ENCODE peak calls at places on chromosomes 3 and 15, in five cellular contexts. Y, V, U, I and X are unnamed samples.

GRCh38 chr3:114498779-114499370 is 205.0 kb downstream of the TIGIT start:
- DNase-seq in I (peak), Y (no peak), V (no peak), U (peak), X (peak)

GRCh38 chr3:185824467-185825378 is at the start of gene IGF2BP2:
- DNase-seq in I (peak), V (peak), Y (no peak), U (peak), X (peak)

GRCh38 chr3:20080956-20081554 is 40.8 kb downstream of the KAT2B start:
- DNase-seq in Y (no peak), U (peak), I (peak), V (no peak), X (peak)

GRCh38 chr3:99315896-99316295 is 322.5 kb upstream of the COL8A1 start:
- DNase-seq in U (no peak), Y (no peak), I (peak), V (no peak), X (peak)

GRCh38 chr3:160928183-160928718 is 172.2 kb downstream of the PPM1L start:
- DNase-seq in U (peak), V (no peak), I (peak), Y (no peak), X (no peak)

GRCh38 chr15:39624806-39625205 is 43.9 kb downstream of the THBS1 start:
- DNase-seq in U (no peak), Y (peak), I (peak), V (peak), X (peak)

GRCh38 chr15:69490356-69491050 is 37.9 kb downstream of the RPLP1 start:
- DNase-seq in I (no peak), Y (no peak), V (no peak), U (no peak), X (no peak)

GRCh38 chr3:186365202-186365974 is 3.4 kb upstream of the DGKG start:
- DNase-seq in Y (no peak), I (peak), V (no peak), U (no peak), X (no peak)

GRCh38 chr3:106745344-106746168 is 631.7 kb upstream of the CCDC54 start:
- DNase-seq in V (no peak), Y (no peak), U (no peak), I (no peak), X (no peak)